ENCODE peak calls at places on chromosome 20, in eight cellular contexts. One of them, this sample, is unnamed.

GRCh38 chr20:17570347-17571152 is 675 bp downstream of the DSTN start:
- ATAC-seq in heart right ventricle: peak; percentile 47
- ATAC-seq in upper lobe of right lung: peak; percentile 40
- ATAC-seq in GM12878: peak; percentile 68
- ATAC-seq in body of pancreas: peak; percentile 38
- ATAC-seq in IMR-90: peak; percentile 24
- ATAC-seq in CD4-positive, CD25-positive, alpha-beta regulatory T cell: peak; percentile 31
- ATAC-seq in PC-3: peak; percentile 21
- ATAC-seq in this sample: peak; percentile 14

GRCh38 chr20:53952528-53953096 is 117.8 kb downstream of the BCAS1 start:
- ATAC-seq in heart right ventricle: no peak
- ATAC-seq in upper lobe of right lung: no peak
- ATAC-seq in GM12878: no peak
- ATAC-seq in body of pancreas: no peak
- ATAC-seq in IMR-90: no peak
- ATAC-seq in CD4-positive, CD25-positive, alpha-beta regulatory T cell: no peak
- ATAC-seq in PC-3: no peak
- ATAC-seq in this sample: no peak

GRCh38 chr20:17227199-17227535 is 327 bp downstream of the PCSK2 start:
- ATAC-seq in heart right ventricle: no peak
- ATAC-seq in upper lobe of right lung: no peak
- ATAC-seq in GM12878: no peak
- ATAC-seq in body of pancreas: no peak
- ATAC-seq in IMR-90: no peak
- ATAC-seq in CD4-positive, CD25-positive, alpha-beta regulatory T cell: no peak
- ATAC-seq in PC-3: no peak
- ATAC-seq in this sample: no peak

GRCh38 chr20:6094565-6094964 is 28.3 kb downstream of the FERMT1 start:
- ATAC-seq in heart right ventricle: no peak
- ATAC-seq in upper lobe of right lung: no peak
- ATAC-seq in GM12878: no peak
- ATAC-seq in body of pancreas: no peak
- ATAC-seq in IMR-90: no peak
- ATAC-seq in CD4-positive, CD25-positive, alpha-beta regulatory T cell: no peak
- ATAC-seq in PC-3: no peak
- ATAC-seq in this sample: no peak

GRCh38 chr20:19211661-19212523 is 550 bp upstream of the SLC24A3 start:
- ATAC-seq in heart right ventricle: peak; percentile 47
- ATAC-seq in upper lobe of right lung: peak; percentile 59
- ATAC-seq in GM12878: no peak
- ATAC-seq in body of pancreas: peak; percentile 32
- ATAC-seq in IMR-90: no peak
- ATAC-seq in CD4-positive, CD25-positive, alpha-beta regulatory T cell: no peak
- ATAC-seq in PC-3: no peak
- ATAC-seq in this sample: peak; percentile 44

GRCh38 chr20:40111282-40111681 is 577.8 kb downstream of the MAFB start:
- ATAC-seq in heart right ventricle: no peak
- ATAC-seq in upper lobe of right lung: no peak
- ATAC-seq in GM12878: no peak
- ATAC-seq in body of pancreas: no peak
- ATAC-seq in IMR-90: no peak
- ATAC-seq in CD4-positive, CD25-positive, alpha-beta regulatory T cell: no peak
- ATAC-seq in PC-3: no peak
- ATAC-seq in this sample: no peak

GRCh38 chr20:40393680-40394079 is 295.4 kb downstream of the MAFB start:
- ATAC-seq in heart right ventricle: no peak
- ATAC-seq in upper lobe of right lung: no peak
- ATAC-seq in GM12878: no peak
- ATAC-seq in body of pancreas: no peak
- ATAC-seq in IMR-90: no peak
- ATAC-seq in CD4-positive, CD25-positive, alpha-beta regulatory T cell: no peak
- ATAC-seq in PC-3: no peak
- ATAC-seq in this sample: no peak

GRCh38 chr20:49825521-49826033 is 12.9 kb downstream of the SLC9A8 start:
- ATAC-seq in heart right ventricle: no peak
- ATAC-seq in upper lobe of right lung: peak; percentile 92
- ATAC-seq in GM12878: no peak
- ATAC-seq in body of pancreas: no peak
- ATAC-seq in IMR-90: no peak
- ATAC-seq in CD4-positive, CD25-positive, alpha-beta regulatory T cell: no peak
- ATAC-seq in PC-3: no peak
- ATAC-seq in this sample: no peak

GRCh38 chr20:19915111-19915798 is 101.9 kb upstream of the NAA20 start:
- ATAC-seq in heart right ventricle: peak; percentile 31
- ATAC-seq in upper lobe of right lung: peak; percentile 75
- ATAC-seq in GM12878: peak; percentile 52
- ATAC-seq in body of pancreas: no peak
- ATAC-seq in IMR-90: peak; percentile 30
- ATAC-seq in CD4-positive, CD25-positive, alpha-beta regulatory T cell: no peak
- ATAC-seq in PC-3: no peak
- ATAC-seq in this sample: peak; percentile 52

GRCh38 chr20:17651761-17652388 is 30.2 kb downstream of the RRBP1 start:
- ATAC-seq in heart right ventricle: no peak
- ATAC-seq in upper lobe of right lung: peak; percentile 32
- ATAC-seq in GM12878: peak; percentile 18
- ATAC-seq in body of pancreas: peak; percentile 14
- ATAC-seq in IMR-90: peak; percentile 48
- ATAC-seq in CD4-positive, CD25-positive, alpha-beta regulatory T cell: no peak
- ATAC-seq in PC-3: peak; percentile 47
- ATAC-seq in this sample: no peak

GRCh38 chr20:41293269-41294037 is 24.1 kb downstream of the ZHX3 start:
- ATAC-seq in heart right ventricle: no peak
- ATAC-seq in upper lobe of right lung: no peak
- ATAC-seq in GM12878: no peak
- ATAC-seq in body of pancreas: no peak
- ATAC-seq in IMR-90: peak; percentile 69
- ATAC-seq in CD4-positive, CD25-positive, alpha-beta regulatory T cell: no peak
- ATAC-seq in PC-3: peak; percentile 31
- ATAC-seq in this sample: peak; percentile 82

DNA sequence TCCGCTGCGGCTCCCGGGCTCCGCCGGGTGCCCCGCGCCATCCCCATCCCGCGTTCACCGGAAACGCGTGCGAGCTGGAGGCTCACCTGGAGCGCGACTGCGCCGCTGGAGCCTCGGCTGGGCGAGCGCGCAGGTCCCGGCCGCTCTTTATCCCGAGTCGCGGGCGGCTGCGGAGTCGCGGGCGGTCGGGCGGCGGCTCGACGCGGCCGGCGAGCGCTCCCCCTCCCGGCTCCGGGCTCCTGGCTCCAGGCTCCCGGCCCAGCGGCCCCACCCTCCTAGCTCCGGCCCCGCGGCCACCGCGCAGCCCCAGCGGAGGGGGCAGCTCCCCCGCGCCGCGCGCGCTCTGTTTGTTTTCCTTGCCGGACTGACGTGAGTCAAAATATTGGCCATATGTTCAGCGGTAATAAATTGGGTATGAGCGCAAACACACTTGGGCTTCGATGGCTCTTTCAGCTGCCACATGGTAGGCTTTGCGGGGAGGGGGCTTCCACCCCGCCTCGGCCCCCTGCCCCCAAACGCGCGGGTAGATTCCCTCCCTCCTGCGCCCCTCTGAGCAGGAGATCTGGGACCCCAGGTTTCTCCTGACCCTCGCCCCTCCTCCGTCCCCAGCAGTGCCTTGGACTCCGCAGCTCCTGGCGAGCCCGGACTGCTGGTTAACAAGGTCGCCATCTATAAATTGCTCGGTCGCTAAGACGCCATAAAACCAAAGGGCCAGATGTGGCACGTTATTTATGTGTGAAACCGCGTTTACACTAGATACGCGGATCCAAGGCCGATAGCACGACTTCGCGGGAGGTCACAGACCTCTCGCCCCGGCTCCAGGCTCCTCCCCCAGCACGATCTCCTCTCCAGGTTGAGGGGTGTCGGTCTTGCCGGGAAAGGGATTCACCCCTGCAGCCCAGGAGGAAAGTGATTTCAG is 8.9 kb upstream of the NKX2-2 start:
- ATAC-seq in heart right ventricle: no peak
- ATAC-seq in upper lobe of right lung: no peak
- ATAC-seq in GM12878: no peak
- ATAC-seq in body of pancreas: peak; percentile 48
- ATAC-seq in IMR-90: no peak
- ATAC-seq in CD4-positive, CD25-positive, alpha-beta regulatory T cell: no peak
- ATAC-seq in PC-3: peak; percentile 48
- ATAC-seq in this sample: no peak
- H3K27me3 ChIP-seq in heart right ventricle: peaks cover 84% of the 10 kb centered on the region
- H3K27me3 ChIP-seq in upper lobe of right lung: peaks cover 91% of the 10 kb centered on the region
- H3K27me3 ChIP-seq in GM12878: peaks cover 25% of the 10 kb centered on the region
- H3K27me3 ChIP-seq in body of pancreas: peaks cover 22% of the 10 kb centered on the region
- H3K27me3 ChIP-seq in IMR-90: peaks cover 69% of the 10 kb centered on the region
- H3K27me3 ChIP-seq in CD4-positive, CD25-positive, alpha-beta regulatory T cell: peaks cover 60% of the 10 kb centered on the region
- H3K27me3 ChIP-seq in PC-3: peaks cover 80% of the 10 kb centered on the region
- H3K27me3 ChIP-seq in this sample: peaks cover 89% of the 10 kb centered on the region

GRCh38 chr20:62358171-62358719 is 8.9 kb downstream of the LAMA5 start:
- ATAC-seq in heart right ventricle: peak; percentile 3
- ATAC-seq in upper lobe of right lung: peak; percentile 29
- ATAC-seq in GM12878: no peak
- ATAC-seq in body of pancreas: peak; percentile 3
- ATAC-seq in IMR-90: no peak
- ATAC-seq in CD4-positive, CD25-positive, alpha-beta regulatory T cell: no peak
- ATAC-seq in PC-3: peak; percentile 3
- ATAC-seq in this sample: peak; percentile 21
- H3K4me1 ChIP-seq in heart right ventricle: peaks cover 95% of the 10 kb centered on the region
- H3K4me1 ChIP-seq in upper lobe of right lung: peaks cover 73% of the 10 kb centered on the region
- H3K4me1 ChIP-seq in GM12878: no peaks in the 10 kb centered on the region
- H3K4me1 ChIP-seq in body of pancreas: peaks cover 80% of the 10 kb centered on the region
- H3K4me1 ChIP-seq in IMR-90: peaks cover 28% of the 10 kb centered on the region
- H3K4me1 ChIP-seq in CD4-positive, CD25-positive, alpha-beta regulatory T cell: no peaks in the 10 kb centered on the region
- H3K4me1 ChIP-seq in PC-3: peaks cover 91% of the 10 kb centered on the region
- H3K4me1 ChIP-seq in this sample: peaks cover 93% of the 10 kb centered on the region

DNA sequence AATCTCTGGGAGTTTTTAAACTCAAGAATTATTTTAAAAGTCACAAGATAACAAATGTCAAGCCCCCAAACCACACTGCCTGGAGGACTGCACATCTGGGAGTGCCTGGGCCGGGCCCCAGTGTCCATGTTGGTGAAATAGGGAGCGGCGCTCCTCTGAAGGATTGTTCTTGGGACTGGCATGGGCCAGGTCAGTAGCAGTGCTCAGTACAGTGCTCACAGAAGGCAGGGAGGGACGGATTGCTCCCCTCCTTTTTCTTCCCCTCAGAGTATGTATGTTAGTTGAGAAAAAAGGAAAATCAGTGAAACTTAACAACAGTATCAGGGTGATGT is 11.0 kb downstream of the STX16 start:
- ATAC-seq in heart right ventricle: peak; percentile 30
- ATAC-seq in upper lobe of right lung: no peak
- ATAC-seq in GM12878: no peak
- ATAC-seq in body of pancreas: no peak
- ATAC-seq in IMR-90: no peak
- ATAC-seq in CD4-positive, CD25-positive, alpha-beta regulatory T cell: no peak
- ATAC-seq in PC-3: no peak
- ATAC-seq in this sample: no peak
- H3K36me3 ChIP-seq in heart right ventricle: peaks cover 51% of the 10 kb centered on the region
- H3K36me3 ChIP-seq in upper lobe of right lung: peaks cover 42% of the 10 kb centered on the region
- H3K36me3 ChIP-seq in GM12878: peaks cover 3% of the 10 kb centered on the region
- H3K36me3 ChIP-seq in body of pancreas: peaks cover 6% of the 10 kb centered on the region
- H3K36me3 ChIP-seq in IMR-90: peaks cover 19% of the 10 kb centered on the region
- H3K36me3 ChIP-seq in CD4-positive, CD25-positive, alpha-beta regulatory T cell: peaks cover 4% of the 10 kb centered on the region
- H3K36me3 ChIP-seq in PC-3: peaks cover 40% of the 10 kb centered on the region
- H3K36me3 ChIP-seq in this sample: no peaks in the 10 kb centered on the region

GRCh38 chr20:61045876-61046585 is 206.0 kb upstream of the CDH4 start:
- ATAC-seq in heart right ventricle: no peak
- ATAC-seq in upper lobe of right lung: no peak
- ATAC-seq in GM12878: no peak
- ATAC-seq in body of pancreas: no peak
- ATAC-seq in IMR-90: no peak
- ATAC-seq in CD4-positive, CD25-positive, alpha-beta regulatory T cell: no peak
- ATAC-seq in PC-3: no peak
- ATAC-seq in this sample: no peak

GRCh38 chr20:61046721-61047351 is 205.2 kb upstream of the CDH4 start:
- ATAC-seq in heart right ventricle: no peak
- ATAC-seq in upper lobe of right lung: no peak
- ATAC-seq in GM12878: no peak
- ATAC-seq in body of pancreas: no peak
- ATAC-seq in IMR-90: no peak
- ATAC-seq in CD4-positive, CD25-positive, alpha-beta regulatory T cell: no peak
- ATAC-seq in PC-3: no peak
- ATAC-seq in this sample: no peak

GRCh38 chr20:61044499-61044898 is 207.6 kb upstream of the CDH4 start:
- ATAC-seq in heart right ventricle: no peak
- ATAC-seq in upper lobe of right lung: no peak
- ATAC-seq in GM12878: no peak
- ATAC-seq in body of pancreas: no peak
- ATAC-seq in IMR-90: no peak
- ATAC-seq in CD4-positive, CD25-positive, alpha-beta regulatory T cell: no peak
- ATAC-seq in PC-3: no peak
- ATAC-seq in this sample: no peak

GRCh38 chr20:61043681-61044080 is 208.4 kb upstream of the CDH4 start:
- ATAC-seq in heart right ventricle: no peak
- ATAC-seq in upper lobe of right lung: no peak
- ATAC-seq in GM12878: no peak
- ATAC-seq in body of pancreas: no peak
- ATAC-seq in IMR-90: no peak
- ATAC-seq in CD4-positive, CD25-positive, alpha-beta regulatory T cell: no peak
- ATAC-seq in PC-3: no peak
- ATAC-seq in this sample: no peak

DNA sequence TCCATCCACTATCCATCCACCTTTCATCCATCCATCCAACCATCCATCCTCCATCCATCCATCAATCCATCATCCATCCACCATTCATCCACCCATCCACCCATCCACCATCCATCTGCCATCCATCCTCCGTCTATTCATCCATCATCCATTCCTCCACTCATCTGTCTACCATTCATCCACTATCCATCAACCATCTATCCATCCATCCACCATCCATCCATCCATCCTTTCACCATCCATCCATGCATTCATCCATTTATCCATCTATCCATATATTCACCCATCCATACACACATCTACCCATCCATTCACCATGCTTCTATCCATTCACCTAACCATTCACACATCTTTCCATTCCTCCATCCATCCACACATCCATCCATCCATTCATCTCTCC is 207.0 kb upstream of the CDH4 start:
- ATAC-seq in heart right ventricle: no peak
- ATAC-seq in upper lobe of right lung: no peak
- ATAC-seq in GM12878: no peak
- ATAC-seq in body of pancreas: no peak
- ATAC-seq in IMR-90: no peak
- ATAC-seq in CD4-positive, CD25-positive, alpha-beta regulatory T cell: no peak
- ATAC-seq in PC-3: no peak
- ATAC-seq in this sample: no peak
- H3K27me3 ChIP-seq in heart right ventricle: peaks cover 26% of the 10 kb centered on the region
- H3K27me3 ChIP-seq in upper lobe of right lung: no peaks in the 10 kb centered on the region
- H3K27me3 ChIP-seq in GM12878: no peaks in the 10 kb centered on the region
- H3K27me3 ChIP-seq in body of pancreas: no peaks in the 10 kb centered on the region
- H3K27me3 ChIP-seq in IMR-90: no peaks in the 10 kb centered on the region
- H3K27me3 ChIP-seq in CD4-positive, CD25-positive, alpha-beta regulatory T cell: no peaks in the 10 kb centered on the region
- H3K27me3 ChIP-seq in PC-3: no peaks in the 10 kb centered on the region
- H3K27me3 ChIP-seq in this sample: no peaks in the 10 kb centered on the region